ENCODE peak calls at places on chromosomes 2 and 18, in five cellular contexts. Q, I, N, W and O are unnamed samples.

GRCh38 chr2:106095478-106096392 is 98.4 kb downstream of the UXS1 start:
- DNase-seq in Q (no peak), I (no peak), N (peak; percentile 71), W (no peak), O (no peak)

GRCh38 chr2:133270550-133270949 is 297.7 kb downstream of the NCKAP5 start:
- DNase-seq in Q (no peak), I (no peak), N (no peak), W (no peak), O (no peak)

GRCh38 chr2:175698076-175698475 is 304.0 kb downstream of the LNPK start:
- DNase-seq in Q (no peak), I (no peak), N (no peak), W (no peak), O (no peak)

GRCh38 chr2:108562274-108562673 is 28.0 kb downstream of the LIMS1 start:
- DNase-seq in Q (no peak), I (no peak), N (no peak), W (no peak), O (no peak)

GRCh38 chr2:197675711-197676188 is 363 bp upstream of the RFTN2 start:
- DNase-seq in Q (peak; percentile 29), I (peak; percentile 80), N (no peak), W (no peak), O (no peak)

GRCh38 chr2:226423498-226423960 is 376.1 kb downstream of the IRS1 start:
- DNase-seq in Q (peak; percentile 22), I (peak; percentile 59), N (peak; percentile 8), W (no peak), O (peak; percentile 17)

GRCh38 chr18:65936678-65937077 is 185.9 kb downstream of the CDH7 start:
- DNase-seq in Q (no peak), I (no peak), N (no peak), W (no peak), O (no peak)

GRCh38 chr2:112787294-112787693 is 3.0 kb upstream of the IL1A start:
- DNase-seq in Q (no peak), I (no peak), N (no peak), W (no peak), O (no peak)

GRCh38 chr2:181352158-181352557 is 105.0 kb upstream of the ITGA4 start:
- DNase-seq in Q (no peak), I (no peak), N (no peak), W (no peak), O (no peak)

GRCh38 chr2:112000399-112001135 is 54.5 kb upstream of the TMEM87B start:
- DNase-seq in Q (no peak), I (no peak), N (no peak), W (no peak), O (no peak)

GRCh38 chr18:48838921-48839818 is 111.6 kb downstream of the SMAD7 start:
- DNase-seq in Q (no peak), I (peak; percentile 91), N (no peak), W (peak; percentile 32), O (no peak)

GRCh38 chr2:174529916-174530315 is 43.1 kb upstream of the GPR155 start:
- DNase-seq in Q (no peak), I (no peak), N (no peak), W (no peak), O (no peak)

GRCh38 chr2:48221846-48222516 is 308.0 kb upstream of the STON1 start:
- DNase-seq in Q (no peak), I (no peak), N (no peak), W (no peak), O (no peak)

GRCh38 chr2:178211943-178212342 is 17.6 kb downstream of the OSBPL6 start:
- DNase-seq in Q (no peak), I (no peak), N (no peak), W (no peak), O (no peak)

GRCh38 chr2:42787424-42787787 is 5.0 kb downstream of the HAAO start:
- DNase-seq in Q (no peak), I (no peak), N (no peak), W (no peak), O (no peak)

GRCh38 chr2:153568105-153568504 is 89.5 kb upstream of the RPRM start:
- DNase-seq in Q (no peak), I (no peak), N (no peak), W (no peak), O (no peak)

GRCh38 chr2:55843096-55843991 is 80.2 kb downstream of the EFEMP1 start:
- DNase-seq in Q (no peak), I (peak; percentile 98), N (no peak), W (peak; percentile 62), O (no peak)

GRCh38 chr2:147214900-147215299 is 629.9 kb upstream of the ACVR2A start:
- DNase-seq in Q (no peak), I (no peak), N (no peak), W (no peak), O (no peak)

GRCh38 chr2:240391111-240392051 is 44.1 kb upstream of the GPC1 start:
- DNase-seq in Q (no peak), I (no peak), N (no peak), W (no peak), O (peak; percentile 15)

GRCh38 chr18:2919600-2919999 is 72.8 kb downstream of the EMILIN2 start:
- DNase-seq in Q (no peak), I (no peak), N (no peak), W (no peak), O (no peak)

GRCh38 chr2:148027822-148028221 is 6.9 kb downstream of the MBD5 start:
- DNase-seq in Q (no peak), I (peak; percentile 52), N (no peak), W (no peak), O (no peak)